ENCODE peak calls at places on chromosome 20, in seven cellular contexts. G is T-helper 17 cell, T is lower lobe of right lung, X is A549, N is mammary epithelial cell, M is ELR, A is HS-5. R is an unnamed sample.

GRCh38 chr20:44467289-44467883 is 8.3 kb upstream of the TTPAL start:
- DNase-seq in T (no peak), X (no peak), A (no peak), M (no peak), N (peak), G (no peak), R (no peak)

GRCh38 chr20:48621256-48622078 is 206.3 kb downstream of the PREX1 start:
- DNase-seq in A (peak), N (peak), G (no peak), M (peak), X (peak), T (peak), R (no peak)

GRCh38 chr20:33281550-33282146 is 1.4 kb upstream of the BPIFB1 start:
- DNase-seq in A (no peak), N (no peak), G (no peak), X (no peak), M (no peak), T (no peak), R (no peak)

GRCh38 chr20:6976096-6976495 is 208.6 kb downstream of the BMP2 start:
- DNase-seq in N (no peak), M (no peak), X (no peak), T (no peak), G (no peak), A (no peak), R (no peak)

GRCh38 chr20:953742-954141 is 37.6 kb upstream of the ANGPT4 start:
- DNase-seq in N (no peak), A (no peak), X (peak), M (peak), T (no peak), G (no peak), R (no peak)

GRCh38 chr20:19786311-19786710 is 28.3 kb downstream of the RIN2 start:
- DNase-seq in X (no peak), T (no peak), N (peak), A (no peak), G (no peak), M (peak), R (no peak)

GRCh38 chr20:24956001-24956761 is 7.1 kb downstream of the CST7 start:
- DNase-seq in A (no peak), X (no peak), M (no peak), T (peak), G (no peak), N (no peak), R (no peak)

GRCh38 chr20:62401331-62401779 is 5.7 kb downstream of the CABLES2 start:
- DNase-seq in G (no peak), T (no peak), X (peak), M (no peak), A (no peak), N (no peak), R (no peak)

GRCh38 chr20:45115829-45116228 is 855 bp upstream of the WFDC5 start:
- DNase-seq in X (no peak), M (no peak), T (no peak), N (no peak), A (no peak), G (no peak), R (no peak)

R was measured in stimulated activated naive CD4-positive, alpha-beta T cell.